ENCODE peak calls at places on chromosome 2, in ten cellular contexts. U is fibroblast of pulmonary artery, V is chondrocyte, H is left colon, R is EL, F is activated gamma-delta T cell treated with Interleukin-2 at 50 U/mL for 16 hours, T is Calu3, L is AG09309, Q is AG08395, Z is NCI-H2029. S is an unnamed sample.

GRCh38 chr2:179604638-179605037 is 256.8 kb downstream of the ZNF385B start:
- DNase-seq in U (no peak), V (no peak), H (no peak), R (no peak), F (no peak), T (no peak), L (no peak), Q (no peak), Z (no peak), S (no peak)

GRCh38 chr2:75465317-75465998 is 95.3 kb downstream of the EVA1A start:
- DNase-seq in U (peak), V (no peak), H (no peak), R (peak), F (no peak), T (no peak), L (no peak), Q (peak), Z (peak), S (peak)

GRCh38 chr2:11122380-11122779 is 32.9 kb upstream of the SLC66A3 start:
- DNase-seq in U (no peak), V (no peak), H (no peak), R (no peak), F (no peak), T (no peak), L (no peak), Q (no peak), Z (no peak), S (no peak)

GRCh38 chr2:49619804-49620203 is 465.5 kb upstream of the FSHR start:
- DNase-seq in U (peak), V (no peak), H (no peak), R (no peak), F (no peak), T (peak), L (no peak), Q (no peak), Z (no peak), S (no peak)

GRCh38 chr2:133640103-133640502 is 71.8 kb upstream of the NCKAP5 start:
- DNase-seq in U (no peak), V (no peak), H (no peak), R (no peak), F (no peak), T (no peak), L (no peak), Q (no peak), Z (no peak), S (no peak)

GRCh38 chr2:126905991-126906390 is 7.3 kb downstream of the TEX51 start:
- DNase-seq in U (no peak), V (no peak), H (no peak), R (no peak), F (no peak), T (no peak), L (no peak), Q (no peak), Z (no peak), S (no peak)

GRCh38 chr2:239264838-239265651 is 135.8 kb downstream of the HDAC4 start:
- DNase-seq in U (peak), V (no peak), H (peak), R (peak), F (peak), T (peak), L (no peak), Q (peak), Z (no peak), S (peak)

GRCh38 chr2:191180712-191181111 is 29.9 kb upstream of the STAT4 start:
- DNase-seq in U (peak), V (no peak), H (no peak), R (peak), F (no peak), T (no peak), L (no peak), Q (peak), Z (no peak), S (peak)

GRCh38 chr2:134657650-134658250 is 61.0 kb downstream of the TMEM163 start:
- DNase-seq in U (peak), V (no peak), H (no peak), R (peak), F (no peak), T (peak), L (no peak), Q (no peak), Z (no peak), S (no peak)

GRCh38 chr2:152335851-152336102 is 803 bp downstream of the FMNL2 start:
- DNase-seq in U (no peak), V (no peak), H (peak), R (no peak), F (no peak), T (no peak), L (no peak), Q (no peak), Z (no peak), S (no peak)

GRCh38 chr2:174180165-174180724 is 68.1 kb downstream of the OLA1 start:
- DNase-seq in U (no peak), V (no peak), H (no peak), R (peak), F (no peak), T (no peak), L (no peak), Q (no peak), Z (no peak), S (no peak)

GRCh38 chr2:222283634-222284033 is 15.2 kb downstream of the PAX3 start:
- DNase-seq in U (no peak), V (no peak), H (no peak), R (no peak), F (no peak), T (no peak), L (no peak), Q (no peak), Z (no peak), S (no peak)

GRCh38 chr2:43224571-43225092 is 1.8 kb downstream of the ZFP36L2 start:
- DNase-seq in U (peak), V (peak), H (no peak), R (peak), F (peak), T (peak), L (no peak), Q (no peak), Z (no peak), S (no peak)

GRCh38 chr2:12718662-12719399 is 2.1 kb downstream of the TRIB2 start:
- DNase-seq in U (peak), V (no peak), H (no peak), R (no peak), F (peak), T (no peak), L (no peak), Q (peak), Z (no peak), S (peak)

GRCh38 chr2:229780856-229781773 is 66.8 kb upstream of the DNER start:
- DNase-seq in U (peak), V (no peak), H (no peak), R (peak), F (no peak), T (no peak), L (no peak), Q (peak), Z (peak), S (peak)

GRCh38 chr2:85095094-85095493 is 38.1 kb upstream of the TCF7L1 start:
- DNase-seq in U (peak), V (no peak), H (no peak), R (peak), F (no peak), T (no peak), L (no peak), Q (no peak), Z (no peak), S (peak)

GRCh38 chr2:182132605-182133004 is 147.0 kb downstream of the PPP1R1C start:
- DNase-seq in U (peak), V (no peak), H (no peak), R (peak), F (no peak), T (no peak), L (no peak), Q (no peak), Z (no peak), S (no peak)

GRCh38 chr2:121041516-121041915 is 243.5 kb downstream of the TFCP2L1 start:
- DNase-seq in U (no peak), V (no peak), H (no peak), R (no peak), F (no peak), T (no peak), L (no peak), Q (no peak), Z (no peak), S (no peak)

GRCh38 chr2:140457483-140457882 is 1673.3 kb downstream of the LRP1B start:
- DNase-seq in U (no peak), V (no peak), H (no peak), R (no peak), F (no peak), T (no peak), L (no peak), Q (no peak), Z (no peak), S (no peak)

S was measured in foreskin fibroblast.